ENCODE peak calls at places on chromosomes 7 and 10, in six cellular contexts. H is activated naive CD8-positive, alpha-beta T cell treated with anti-CD3 and anti-CD28 coated beads, Interleukin-2, amount 10 ng/mL, durations not matched to agents 7 days and 5 days; Y is K562; K is memory B cell; V is activated CD4-positive, alpha-beta T cell treated with anti-CD3 and anti-CD28 coated beads for 36 hours; G is Right ventricle myocardium superior. T is an unnamed sample.

GRCh38 chr10:59135275-59135674 is 41.2 kb upstream of the PHYHIPL start:
- ATAC-seq in K (no peak), H (no peak), V (no peak), G (no peak), Y (no peak), T (no peak)

GRCh38 chr7:55449205-55449991 is 84.3 kb downstream of the LANCL2 start:
- ATAC-seq in V (no peak), G (no peak), H (no peak), Y (no peak), K (no peak), T (no peak)

GRCh38 chr7:94595717-94596116 is 60.2 kb downstream of the SGCE start:
- ATAC-seq in K (no peak), V (no peak), Y (no peak), H (no peak), G (no peak), T (no peak)

GRCh38 chr7:150322114-150322832 is 882 bp upstream of the LRRC61 start:
- ATAC-seq in Y (peak; percentile 71), H (peak; percentile 67), G (no peak), K (peak; percentile 43), V (peak; percentile 49), T (peak; percentile 6)

GRCh38 chr7:1598286-1598685 is 28.5 kb upstream of the PSMG3 start:
- ATAC-seq in V (no peak), K (no peak), Y (no peak), H (no peak), G (no peak), T (peak; percentile 59)

GRCh38 chr10:8438603-8439002 is 384.1 kb downstream of the GATA3 start:
- ATAC-seq in Y (no peak), V (no peak), G (no peak), K (no peak), H (peak; percentile 85), T (no peak)

GRCh38 chr7:27367179-27367929 is 124.8 kb downstream of the EVX1 start:
- ATAC-seq in H (no peak), V (no peak), Y (no peak), G (no peak), K (no peak), T (no peak)

GRCh38 chr10:60777696-60778213 is 523 bp upstream of the CDK1 start:
- ATAC-seq in H (no peak), G (peak; percentile 35), V (peak; percentile 1), K (no peak), Y (peak; percentile 0), T (no peak)

GRCh38 chr10:75611081-75611971 is 179.9 kb downstream of the LRMDA start:
- ATAC-seq in V (no peak), G (peak; percentile 9), Y (no peak), H (no peak), K (no peak), T (no peak)

GRCh38 chr7:26704786-26705185 is 159.6 kb downstream of the SKAP2 start:
- ATAC-seq in K (no peak), Y (no peak), G (no peak), V (no peak), H (no peak), T (no peak)

GRCh38 chr10:70232155-70232858 is 922 bp downstream of the PPA1 start:
- ATAC-seq in V (peak; percentile 35), Y (peak; percentile 36), G (peak; percentile 19), K (no peak), H (peak; percentile 2), T (peak; percentile 1)

GRCh38 chr10:22491931-22492615 is 146.8 kb downstream of the SPAG6 start:
- ATAC-seq in G (no peak), K (peak; percentile 66), V (peak; percentile 82), H (peak; percentile 94), Y (no peak), T (no peak)

GRCh38 chr7:129231666-129232065 is 6.8 kb downstream of the AHCYL2 start:
- ATAC-seq in V (no peak), G (no peak), Y (no peak), H (no peak), K (no peak), T (no peak)

GRCh38 chr10:13337827-13338196 is 10.3 kb downstream of the SEPHS1 start:
- ATAC-seq in K (no peak), V (no peak), G (peak; percentile 19), Y (no peak), H (no peak), T (no peak)

GRCh38 chr10:133509700-133510099 is 17.5 kb upstream of the CYP2E1 start:
- ATAC-seq in G (no peak), K (no peak), H (no peak), Y (no peak), V (no peak), T (no peak)

GRCh38 chr7:39985398-39985918 is 35.4 kb downstream of the CDK13 start:
- ATAC-seq in V (no peak), K (peak; percentile 41), G (no peak), Y (peak; percentile 41), H (no peak), T (no peak)

GRCh38 chr7:2934211-2934731 is 90.2 kb upstream of the GNA12 start:
- ATAC-seq in K (no peak), V (peak; percentile 98), Y (no peak), H (no peak), G (no peak), T (peak; percentile 41)

GRCh38 chr7:73565675-73566342 is 8.3 kb upstream of the BCL7B start:
- ATAC-seq in K (peak; percentile 50), V (no peak), G (no peak), H (peak; percentile 46), Y (no peak), T (no peak)

GRCh38 chr10:33193867-33194521 is 140.5 kb downstream of the NRP1 start:
- ATAC-seq in V (no peak), Y (no peak), K (no peak), H (no peak), G (peak; percentile 67), T (peak; percentile 75)

GRCh38 chr7:564176-564890 is 44.7 kb upstream of the PDGFA start:
- ATAC-seq in Y (no peak), G (no peak), V (no peak), K (no peak), H (no peak), T (no peak)

GRCh38 chr7:23462846-23463245 is 7.4 kb downstream of the IGF2BP3 start:
- ATAC-seq in K (peak; percentile 38), G (peak; percentile 85), H (no peak), Y (no peak), V (peak; percentile 61), T (peak; percentile 62)

T was measured in esophagus mucosa.